ENCODE peak calls at places on chromosomes 11 and 22, in seven cellular contexts. N, F, M, C, K, H and Q are unnamed samples.

GRCh38 chr11:27385245-27385644 is 22.2 kb upstream of the CCDC34 start:
- DNase-seq in N (peak; percentile 54), C (no peak), M (no peak), K (no peak), F (no peak), H (no peak), Q (no peak)

GRCh38 chr22:40571887-40572286 is 64.6 kb downstream of the MRTFA start:
- DNase-seq in K (no peak), F (no peak), N (no peak), M (no peak), H (no peak), C (no peak), Q (no peak)

GRCh38 chr11:106827687-106828086 is 190.6 kb downstream of the GUCY1A2 start:
- DNase-seq in F (no peak), M (no peak), K (no peak), H (no peak), N (no peak), C (no peak), Q (peak; percentile 4)

GRCh38 chr22:49589301-49589700 is 238.4 kb downstream of the BRD1 start:
- DNase-seq in N (no peak), M (no peak), K (no peak), C (no peak), H (no peak), F (no peak), Q (no peak)

GRCh38 chr11:74121804-74122203 is 49.0 kb downstream of the C2CD3 start:
- DNase-seq in H (no peak), N (no peak), C (no peak), M (no peak), K (no peak), F (no peak), Q (no peak)

GRCh38 chr11:8754241-8754640 is 71.6 kb downstream of the RPL27A start:
- DNase-seq in H (no peak), C (no peak), F (no peak), M (no peak), N (no peak), K (no peak), Q (no peak)

GRCh38 chr11:106276859-106277436 is 199.5 kb downstream of the AASDHPPT start:
- DNase-seq in M (no peak), H (peak; percentile 0), F (no peak), N (no peak), C (no peak), K (no peak), Q (peak; percentile 16)

GRCh38 chr11:75800136-75800675 is 14.8 kb upstream of the UVRAG start:
- DNase-seq in N (no peak), M (no peak), F (no peak), C (no peak), K (no peak), H (no peak), Q (no peak)

GRCh38 chr11:37177721-37178120 is 579.7 kb upstream of the RAG2 start:
- DNase-seq in N (no peak), C (peak; percentile 4), H (no peak), M (no peak), F (no peak), K (no peak), Q (no peak)

GRCh38 chr11:102306048-102306575 is 11.2 kb upstream of the BIRC3 start:
- DNase-seq in F (no peak), M (no peak), K (peak; percentile 83), C (peak; percentile 80), N (no peak), H (no peak), Q (no peak)

GRCh38 chr22:38792833-38793232 is 1.1 kb downstream of the DNAL4 start:
- DNase-seq in K (no peak), M (no peak), C (no peak), H (no peak), N (no peak), F (no peak), Q (peak; percentile 15)

GRCh38 chr11:18669211-18669593 is 29.4 kb upstream of the TMEM86A start:
- DNase-seq in K (no peak), N (no peak), C (peak; percentile 86), M (no peak), F (peak; percentile 16), H (peak; percentile 12), Q (peak; percentile 24)

GRCh38 chr11:35276396-35276795 is 137.4 kb downstream of the CD44 start:
- DNase-seq in M (no peak), C (peak; percentile 16), H (no peak), F (no peak), N (no peak), K (no peak), Q (no peak)

GRCh38 chr11:14813506-14813905 is 78.5 kb downstream of the CYP2R1 start:
- DNase-seq in C (no peak), N (no peak), M (no peak), K (no peak), F (no peak), H (peak; percentile 13), Q (peak; percentile 79)

GRCh38 chr11:61955031-61955415 is 4.9 kb downstream of the BEST1 start:
- DNase-seq in N (peak; percentile 34), H (peak; percentile 70), F (no peak), K (peak; percentile 49), M (no peak), C (no peak), Q (peak; percentile 93)

GRCh38 chr11:46393231-46393616 is 1.6 kb upstream of the CHRM4 start:
- DNase-seq in N (no peak), C (no peak), H (no peak), K (no peak), M (no peak), F (no peak), Q (no peak)

GRCh38 chr11:1760351-1761109 is 3.2 kb downstream of the CTSD start:
- DNase-seq in H (no peak), F (no peak), K (peak; percentile 71), C (peak; percentile 62), M (no peak), N (no peak), Q (no peak)

GRCh38 chr11:69799582-69799981 is 19.6 kb downstream of the FGF3 start:
- DNase-seq in H (peak; percentile 69), N (no peak), C (peak; percentile 24), M (no peak), F (no peak), K (no peak), Q (peak; percentile 54)

GRCh38 chr11:15629690-15630321 is 515.1 kb downstream of the INSC start:
- DNase-seq in F (no peak), K (peak; percentile 62), N (no peak), C (peak; percentile 64), H (peak; percentile 66), M (no peak), Q (peak; percentile 43)

GRCh38 chr22:20972933-20973577 is 6.0 kb downstream of the AIFM3 start:
- DNase-seq in M (no peak), N (no peak), F (no peak), H (no peak), C (no peak), K (no peak), Q (no peak)

GRCh38 chr11:115961168-115962003 is 457.2 kb upstream of the CADM1 start:
- DNase-seq in N (no peak), F (no peak), H (no peak), C (no peak), M (no peak), K (no peak), Q (no peak)

GRCh38 chr11:3014314-3014938 is 22.3 kb upstream of the NAP1L4 start:
- DNase-seq in F (peak; percentile 85), H (no peak), K (peak; percentile 28), N (no peak), M (peak; percentile 90), C (no peak), Q (no peak)

GRCh38 chr11:131137046-131137445 is 220.8 kb upstream of the SNX19 start:
- DNase-seq in C (no peak), N (no peak), F (no peak), H (no peak), M (no peak), K (no peak), Q (no peak)

GRCh38 chr22:37138879-37139561 is 10.7 kb downstream of the IL2RB start:
- DNase-seq in C (no peak), K (no peak), H (no peak), N (no peak), F (no peak), M (no peak), Q (peak; percentile 28)

GRCh38 chr11:74138572-74138971 is 32.2 kb downstream of the C2CD3 start:
- DNase-seq in C (peak; percentile 53), F (no peak), H (no peak), K (no peak), N (peak; percentile 64), M (no peak), Q (no peak)

GRCh38 chr11:73598719-73599379 is 937 bp upstream of the FAM168A start:
- DNase-seq in F (no peak), C (no peak), N (no peak), M (no peak), H (no peak), K (no peak), Q (no peak)

GRCh38 chr22:38505595-38506117 is 455 bp downstream of the DDX17 start:
- DNase-seq in M (peak; percentile 60), H (peak; percentile 73), F (peak; percentile 63), K (peak; percentile 74), N (peak; percentile 29), C (peak; percentile 65), Q (peak; percentile 66)

GRCh38 chr11:60078021-60078420 is 10.4 kb upstream of the MS4A2 start:
- DNase-seq in C (no peak), N (no peak), H (peak; percentile 75), M (no peak), F (no peak), K (no peak), Q (peak; percentile 90)

GRCh38 chr11:102678022-102678421 is 27.5 kb downstream of the MMP27 start:
- DNase-seq in N (no peak), K (no peak), H (no peak), C (no peak), M (no peak), F (no peak), Q (no peak)

GRCh38 chr11:119218141-119218878 is 12.2 kb downstream of the CBL start:
- DNase-seq in H (no peak), K (no peak), N (peak; percentile 80), C (no peak), M (no peak), F (no peak), Q (peak; percentile 46)

GRCh38 chr11:67456068-67456705 is 1.0 kb downstream of the CABP4 start:
- DNase-seq in M (no peak), C (no peak), F (no peak), K (no peak), N (no peak), H (no peak), Q (no peak)

GRCh38 chr11:12914401-12914912 is 94.7 kb upstream of the RASSF10 start:
- DNase-seq in F (no peak), N (no peak), K (peak; percentile 24), M (no peak), C (peak; percentile 36), H (peak; percentile 40), Q (peak; percentile 28)

GRCh38 chr11:97355230-97355629 is 965.4 kb downstream of the JRKL start:
- DNase-seq in N (no peak), C (no peak), H (no peak), K (no peak), M (no peak), F (no peak), Q (no peak)

GRCh38 chr11:45173064-45173463 is 26.6 kb downstream of the PRDM11 start:
- DNase-seq in F (no peak), C (peak; percentile 8), K (peak; percentile 76), N (no peak), H (no peak), M (no peak), Q (no peak)

GRCh38 chr22:31616315-31616980 is 45.6 kb downstream of the PISD start:
- DNase-seq in K (no peak), F (no peak), M (no peak), H (no peak), C (no peak), N (no peak), Q (peak; percentile 54)

GRCh38 chr11:46307785-46308341 is 30.4 kb downstream of the CREB3L1 start:
- DNase-seq in N (no peak), M (no peak), C (no peak), K (no peak), F (no peak), H (no peak), Q (no peak)

GRCh38 chr11:57321996-57322880 is 2.5 kb downstream of the TNKS1BP1 start:
- DNase-seq in N (peak; percentile 92), C (peak; percentile 83), K (peak; percentile 90), F (no peak), H (peak; percentile 56), M (no peak), Q (peak; percentile 38)

GRCh38 chr11:58165504-58166106 is 23.3 kb upstream of the OR9Q2 start:
- DNase-seq in C (no peak), K (peak; percentile 23), N (no peak), F (no peak), H (no peak), M (no peak), Q (no peak)